ENCODE peak calls at places on chromosomes 2 and 18, in eight cellular contexts. F is OCI-LY7; L is CD8-positive, alpha-beta T cell; X is neural progenitor cell; J is K562; I is IMR-90; S is keratinocyte; Z is psoas muscle. G is an unnamed sample.

GRCh38 chr18:74457043-74457742 is at the start of gene DIPK1C:
- DNase-seq in F (no peak), L (no peak), X (peak; percentile 69), J (no peak), I (no peak), S (no peak), Z (no peak), G (no peak)

GRCh38 chr2:64295326-64296149 is 151.3 kb upstream of the PELI1 start:
- DNase-seq in F (no peak), L (no peak), X (no peak), J (no peak), I (no peak), S (no peak), Z (no peak), G (no peak)

GRCh38 chr2:85180322-85181092 is 47.3 kb downstream of the TCF7L1 start:
- DNase-seq in F (no peak), L (no peak), X (no peak), J (no peak), I (no peak), S (no peak), Z (no peak), G (no peak)

GRCh38 chr18:61896767-61897166 is 4.0 kb upstream of the RNF152 start:
- DNase-seq in F (no peak), L (no peak), X (peak; percentile 83), J (no peak), I (peak; percentile 20), S (peak; percentile 75), Z (no peak), G (no peak)

GRCh38 chr2:67057901-67058703 is 339.0 kb upstream of the ETAA1 start:
- DNase-seq in F (no peak), L (no peak), X (no peak), J (no peak), I (peak; percentile 72), S (no peak), Z (no peak), G (no peak)

GRCh38 chr18:48941672-48942071 is 9.1 kb downstream of the SMAD7 start:
- DNase-seq in F (no peak), L (no peak), X (no peak), J (no peak), I (no peak), S (no peak), Z (no peak), G (no peak)

GRCh38 chr2:202278036-202278760 is 12.6 kb downstream of the NOP58 start:
- DNase-seq in F (no peak), L (no peak), X (no peak), J (no peak), I (peak; percentile 66), S (no peak), Z (no peak), G (no peak)

GRCh38 chr2:217897816-217898806 is 104.7 kb downstream of the TNS1 start:
- DNase-seq in F (no peak), L (no peak), X (no peak), J (no peak), I (no peak), S (no peak), Z (peak; percentile 62), G (no peak)

GRCh38 chr2:8767324-8767723 is 70.1 kb downstream of the KIDINS220 start:
- DNase-seq in F (no peak), L (no peak), X (no peak), J (no peak), I (no peak), S (no peak), Z (no peak), G (no peak)

GRCh38 chr18:3679254-3679653 is 229.3 kb downstream of the TGIF1 start:
- DNase-seq in F (no peak), L (no peak), X (no peak), J (no peak), I (no peak), S (peak; percentile 78), Z (no peak), G (no peak)

GRCh38 chr2:169573160-169573973 is at the start of gene FASTKD1:
- DNase-seq in F (peak; percentile 96), L (peak; percentile 84), X (peak; percentile 94), J (peak; percentile 99), I (peak; percentile 81), S (peak; percentile 17), Z (peak; percentile 90), G (peak; percentile 67)

GRCh38 chr2:73984203-73984921 is at the start of gene TET3:
- DNase-seq in F (peak; percentile 79), L (peak; percentile 76), X (peak; percentile 62), J (peak; percentile 67), I (no peak), S (no peak), Z (peak; percentile 63), G (no peak)

GRCh38 chr2:210654091-210654490 is 97.7 kb downstream of the CPS1 start:
- DNase-seq in F (no peak), L (no peak), X (no peak), J (no peak), I (peak; percentile 29), S (no peak), Z (no peak), G (no peak)

GRCh38 chr2:211373203-211373602 is 816.8 kb downstream of the CPS1 start:
- DNase-seq in F (no peak), L (no peak), X (no peak), J (no peak), I (no peak), S (no peak), Z (no peak), G (no peak)

GRCh38 chr2:37013315-37013641 is 46.9 kb upstream of the STRN start:
- DNase-seq in F (no peak), L (no peak), X (no peak), J (no peak), I (no peak), S (no peak), Z (no peak), G (no peak)

GRCh38 chr2:86764661-86765307 is 25.9 kb downstream of the CD8A start:
- DNase-seq in F (peak; percentile 51), L (peak; percentile 47), X (peak; percentile 53), J (peak; percentile 38), I (peak; percentile 49), S (peak; percentile 4), Z (no peak), G (no peak)

GRCh38 chr18:31683106-31683505 is 1.3 kb downstream of the B4GALT6 start:
- DNase-seq in F (no peak), L (no peak), X (peak; percentile 5), J (no peak), I (no peak), S (no peak), Z (no peak), G (no peak)

GRCh38 chr2:189544638-189545037 is 35.9 kb downstream of the SLC40A1 start:
- DNase-seq in F (no peak), L (no peak), X (no peak), J (no peak), I (no peak), S (no peak), Z (no peak), G (no peak)

GRCh38 chr2:157197848-157198247 is 59.7 kb upstream of the GALNT5 start:
- DNase-seq in F (no peak), L (no peak), X (no peak), J (no peak), I (no peak), S (no peak), Z (no peak), G (no peak)

GRCh38 chr2:198127627-198128026 is 323.2 kb downstream of the PLCL1 start:
- DNase-seq in F (peak; percentile 53), L (peak; percentile 32), X (peak; percentile 81), J (peak; percentile 72), I (peak; percentile 71), S (peak; percentile 23), Z (peak; percentile 30), G (no peak)

GRCh38 chr2:231413456-231413855 is 17.9 kb downstream of the B3GNT7 start:
- DNase-seq in F (no peak), L (no peak), X (no peak), J (no peak), I (no peak), S (no peak), Z (no peak), G (no peak)

GRCh38 chr2:165070089-165070488 is 114.8 kb upstream of the SLC38A11 start:
- DNase-seq in F (no peak), L (no peak), X (peak; percentile 37), J (no peak), I (no peak), S (no peak), Z (no peak), G (no peak)

DNA sequence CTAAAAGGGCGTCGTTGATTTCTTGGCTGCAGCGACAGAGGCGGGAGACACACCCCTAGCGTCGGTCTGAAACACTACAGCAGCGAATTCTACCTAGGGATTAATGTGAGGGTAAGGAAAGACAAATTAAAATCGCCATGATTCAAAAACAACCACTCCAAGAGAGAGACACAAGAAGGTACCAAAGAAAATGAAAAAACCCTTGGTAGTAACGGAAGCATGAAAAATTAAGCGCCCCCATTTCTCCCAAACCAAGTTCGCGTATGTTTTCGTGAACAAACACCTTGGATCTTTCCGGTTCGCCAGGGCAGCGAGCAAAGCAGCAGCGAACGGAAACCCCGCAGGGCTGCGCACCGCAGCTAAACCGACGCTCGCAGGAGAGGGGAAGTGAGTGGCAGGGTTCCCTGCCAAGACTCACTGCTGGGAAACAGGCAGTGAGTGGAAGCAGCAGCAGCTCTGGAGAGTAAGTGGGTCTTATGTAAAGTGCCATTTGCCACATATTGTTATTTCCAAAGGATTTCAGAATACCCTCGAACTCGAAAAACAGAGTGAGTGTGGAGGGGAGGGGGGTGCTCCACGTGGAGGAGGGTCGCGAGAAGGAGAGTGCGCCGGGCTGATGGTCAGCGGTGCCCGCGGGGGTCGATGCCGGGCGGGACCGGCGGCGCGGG is 1.0 kb downstream of the PPP3R1 start:
- DNase-seq in F (peak; percentile 92), L (peak; percentile 87), X (peak; percentile 89), J (peak; percentile 88), I (peak; percentile 76), S (peak; percentile 46), Z (peak; percentile 51), G (no peak)
- H3K4me1 ChIP-seq in F (peaks cover 63% of the 10 kb centered on the region), L (peaks cover 60% of the 10 kb centered on the region), X (peaks cover 44% of the 10 kb centered on the region), J (peaks cover 44% of the 10 kb centered on the region), I (peaks cover 17% of the 10 kb centered on the region), S (peaks cover 31% of the 10 kb centered on the region), Z (peaks cover 55% of the 10 kb centered on the region), G (peaks cover 58% of the 10 kb centered on the region)

DNA sequence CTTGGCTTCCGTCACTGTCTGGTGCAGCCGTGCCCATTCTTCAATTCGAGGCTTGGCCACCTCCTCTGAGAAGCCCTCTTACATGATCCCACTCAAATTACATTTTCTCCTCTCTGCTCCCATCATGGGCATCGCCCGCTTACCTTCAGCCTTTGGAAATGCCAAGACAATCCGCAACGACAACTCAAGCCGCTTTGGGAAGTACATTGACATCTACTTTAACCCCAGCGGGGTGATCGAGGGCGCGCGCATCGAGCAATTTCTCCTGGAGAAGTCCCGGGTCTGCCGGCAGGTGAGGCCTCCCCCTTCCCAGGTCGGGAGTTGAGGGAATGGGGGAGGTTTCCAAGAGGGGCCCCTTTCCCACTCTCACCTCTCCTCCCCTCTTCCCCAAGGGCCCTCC is 38.3 kb downstream of the MYO7B start:
- DNase-seq in F (no peak), L (no peak), X (no peak), J (no peak), I (no peak), S (no peak), Z (no peak), G (no peak)
- H3K4me1 ChIP-seq in F (peaks cover 16% of the 10 kb centered on the region), L (peaks cover 11% of the 10 kb centered on the region), X (no peaks in the 10 kb centered on the region), J (no peaks in the 10 kb centered on the region), I (peaks cover 7% of the 10 kb centered on the region), S (peaks cover 9% of the 10 kb centered on the region), Z (peaks cover 46% of the 10 kb centered on the region), G (peaks cover 23% of the 10 kb centered on the region)

GRCh38 chr2:109255594-109255993 is 126.6 kb downstream of the SH3RF3 start:
- DNase-seq in F (peak; percentile 14), L (no peak), X (no peak), J (no peak), I (no peak), S (no peak), Z (no peak), G (no peak)
- H3K4me1 ChIP-seq in F (peaks cover 11% of the 10 kb centered on the region), L (peaks cover 4% of the 10 kb centered on the region), X (no peaks in the 10 kb centered on the region), J (no peaks in the 10 kb centered on the region), I (peaks cover 25% of the 10 kb centered on the region), S (no peaks in the 10 kb centered on the region), Z (peaks cover 31% of the 10 kb centered on the region), G (peaks cover 38% of the 10 kb centered on the region)

GRCh38 chr2:46989491-46990230 is 74.1 kb upstream of the MCFD2 start:
- DNase-seq in F (no peak), L (no peak), X (no peak), J (no peak), I (no peak), S (no peak), Z (no peak), G (no peak)
- H3K4me1 ChIP-seq in F (peaks cover 39% of the 10 kb centered on the region), L (peaks cover 15% of the 10 kb centered on the region), X (peaks cover 27% of the 10 kb centered on the region), J (peaks cover 16% of the 10 kb centered on the region), I (peaks cover 35% of the 10 kb centered on the region), S (peaks cover 39% of the 10 kb centered on the region), Z (peaks cover 46% of the 10 kb centered on the region), G (peaks cover 37% of the 10 kb centered on the region)